ENCODE peak calls at places on chromosomes 12 and 14, in six cellular contexts. W, P, I, U, Y and Q are unnamed samples.

GRCh38 chr14:68610251-68610793 is 182.5 kb downstream of the ZFP36L1 start:
- DNase-seq in U (peak; percentile 25), I (no peak), W (no peak), Y (no peak), P (no peak), Q (no peak)

GRCh38 chr12:62640910-62641448 is 174.4 kb downstream of the MON2 start:
- DNase-seq in W (no peak), U (no peak), P (peak; percentile 5), I (no peak), Y (peak; percentile 47), Q (no peak)

GRCh38 chr14:28875937-28876910 is 109.6 kb downstream of the FOXG1 start:
- DNase-seq in Y (no peak), U (no peak), I (no peak), P (peak; percentile 1), W (no peak), Q (no peak)

GRCh38 chr12:46300906-46301305 is 32.1 kb upstream of the SLC38A1 start:
- DNase-seq in I (no peak), Y (no peak), U (no peak), P (peak; percentile 93), W (no peak), Q (no peak)

GRCh38 chr14:80055912-80056801 is 155.1 kb downstream of the DIO2 start:
- DNase-seq in P (peak; percentile 55), I (peak; percentile 41), W (peak; percentile 33), U (no peak), Y (peak; percentile 46), Q (peak; percentile 53)

GRCh38 chr12:109735825-109736551 is 22.4 kb downstream of the FAM222A start:
- DNase-seq in W (no peak), P (no peak), I (peak; percentile 53), U (peak; percentile 36), Y (no peak), Q (no peak)

GRCh38 chr12:131094831-131095805 is 141.4 kb downstream of the ADGRD1 start:
- DNase-seq in W (no peak), Y (no peak), U (peak; percentile 61), I (no peak), P (no peak), Q (peak; percentile 13)

GRCh38 chr12:3529281-3529680 is 38.3 kb downstream of the PRMT8 start:
- DNase-seq in I (no peak), Y (no peak), W (no peak), P (no peak), U (no peak), Q (no peak)

GRCh38 chr12:98185606-98186005 is 329.8 kb upstream of the TMPO start:
- DNase-seq in W (no peak), Y (peak; percentile 83), P (no peak), U (no peak), I (no peak), Q (no peak)

GRCh38 chr14:94355191-94355794 is 32.2 kb upstream of the SERPINA6 start:
- DNase-seq in P (peak; percentile 10), Y (peak; percentile 36), I (no peak), W (peak; percentile 39), U (no peak), Q (peak; percentile 53)

GRCh38 chr12:30792648-30793499 is 38.1 kb upstream of the CAPRIN2 start:
- DNase-seq in P (no peak), U (no peak), I (no peak), Y (peak; percentile 75), W (no peak), Q (no peak)

GRCh38 chr14:22791302-22791701 is 23.9 kb downstream of the SLC7A7 start:
- DNase-seq in I (no peak), U (no peak), Y (peak; percentile 80), P (no peak), W (no peak), Q (no peak)

GRCh38 chr12:64609543-64610091 is 678 bp upstream of the RASSF3 start:
- DNase-seq in Y (peak; percentile 8), I (no peak), P (peak; percentile 41), W (no peak), U (no peak), Q (no peak)

GRCh38 chr12:111766608-111767361 is at the start of gene ALDH2:
- DNase-seq in I (peak; percentile 79), U (peak; percentile 84), P (peak; percentile 70), W (peak; percentile 54), Y (peak; percentile 25), Q (peak; percentile 88)

GRCh38 chr12:131130311-131130911 is 176.7 kb downstream of the ADGRD1 start:
- DNase-seq in W (no peak), I (no peak), P (no peak), Y (no peak), U (no peak), Q (no peak)

GRCh38 chr14:32078794-32079663 is 1.9 kb downstream of the ARHGAP5 start:
- DNase-seq in U (no peak), I (no peak), P (no peak), W (no peak), Y (peak; percentile 60), Q (no peak)

GRCh38 chr14:100538566-100539318 is 48.5 kb downstream of the BEGAIN start:
- DNase-seq in U (peak; percentile 65), I (peak; percentile 16), Y (no peak), W (no peak), P (no peak), Q (no peak)

GRCh38 chr12:2294651-2295475 is 242.1 kb downstream of the CACNA1C start:
- DNase-seq in Y (peak; percentile 58), W (no peak), I (no peak), U (peak; percentile 86), P (no peak), Q (peak; percentile 26)

GRCh38 chr12:13343380-13343779 is 146.9 kb downstream of the EMP1 start:
- DNase-seq in U (no peak), Y (peak; percentile 14), W (no peak), P (no peak), I (no peak), Q (no peak)

GRCh38 chr12:87871061-87871460 is 158.1 kb downstream of the C12orf50 start:
- DNase-seq in U (no peak), Y (peak; percentile 35), W (no peak), P (no peak), I (no peak), Q (no peak)

GRCh38 chr14:26598081-26598671 is 343 bp upstream of the NOVA1 start:
- DNase-seq in I (peak; percentile 87), Y (peak; percentile 81), P (peak; percentile 89), W (peak; percentile 91), U (peak; percentile 90), Q (peak; percentile 95)

GRCh38 chr12:109773384-109774011 is 59.7 kb downstream of the TRPV4 start:
- DNase-seq in U (no peak), P (no peak), I (peak; percentile 54), W (no peak), Y (no peak), Q (peak; percentile 58)

GRCh38 chr14:55117816-55118441 is 11.1 kb upstream of the LGALS3 start:
- DNase-seq in U (peak; percentile 73), W (no peak), Y (peak; percentile 49), I (no peak), P (no peak), Q (no peak)

GRCh38 chr14:36955376-36955775 is 217.0 kb downstream of the SLC25A21 start:
- DNase-seq in Y (no peak), I (no peak), U (no peak), W (no peak), P (no peak), Q (no peak)

GRCh38 chr12:117127933-117128823 is 29.0 kb upstream of the TESC start:
- DNase-seq in I (no peak), W (no peak), Y (no peak), U (no peak), P (no peak), Q (no peak)

GRCh38 chr12:102423447-102423846 is 56.9 kb downstream of the IGF1 start:
- DNase-seq in U (no peak), I (no peak), Y (peak; percentile 40), W (no peak), P (peak; percentile 83), Q (no peak)

GRCh38 chr14:37673439-37673838 is 78.0 kb downstream of the TTC6 start:
- DNase-seq in W (no peak), P (no peak), I (no peak), Y (no peak), U (no peak), Q (no peak)

GRCh38 chr14:23148596-23149249 is 29.7 kb upstream of the CEBPE start:
- DNase-seq in P (no peak), U (no peak), W (no peak), I (no peak), Y (peak; percentile 27), Q (no peak)

DNA sequence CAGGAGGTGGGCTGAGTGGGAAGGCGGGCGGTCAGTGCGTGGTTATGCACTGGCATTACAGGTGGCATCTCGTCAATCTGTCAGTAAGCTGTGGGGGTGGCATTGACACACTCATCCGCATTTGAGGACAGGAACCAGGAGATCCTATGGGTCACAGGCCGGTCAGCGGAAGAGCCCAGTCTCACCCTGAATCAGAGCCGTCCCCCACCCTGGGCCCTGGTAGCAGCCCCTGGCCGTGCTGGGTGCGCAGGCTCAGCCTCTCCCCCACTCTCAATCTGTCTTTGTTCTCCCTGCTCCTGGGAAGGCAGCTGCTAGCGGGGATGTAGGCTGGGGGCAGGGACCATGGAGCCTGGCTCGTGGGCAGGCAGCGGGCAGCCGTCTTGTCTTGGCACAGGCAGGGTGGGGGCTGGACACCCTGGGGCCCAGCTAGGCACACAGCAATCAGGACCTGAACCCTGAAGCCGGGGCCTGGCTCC is 5.1 kb downstream of the INF2 start:
- DNase-seq in Y (no peak), I (no peak), W (no peak), P (no peak), U (no peak), Q (peak; percentile 86)
- H3K4me3 ChIP-seq in Y (no peak overlapping the region), I (no peak overlapping the region), W (no peak overlapping the region), P (no peak overlapping the region), U (no peak overlapping the region), Q (no peak overlapping the region)

GRCh38 chr14:95489163-95489887 is 27.1 kb downstream of the SYNE3 start:
- DNase-seq in P (no peak), I (no peak), U (no peak), W (no peak), Y (no peak), Q (peak; percentile 56)
- H3K27ac ChIP-seq in P (no peak overlapping the region), I (peak overlapping the region; percentile 65), U (peak overlapping the region; percentile 61), W (no peak overlapping the region), Y (no peak overlapping the region), Q (peak overlapping the region; percentile 55)

GRCh38 chr12:28909291-28909690 is 239.8 kb upstream of the FAR2 start:
- DNase-seq in Y (peak; percentile 47), U (no peak), P (no peak), I (no peak), W (no peak), Q (no peak)

GRCh38 chr12:28905220-28905940 is 243.7 kb upstream of the FAR2 start:
- DNase-seq in U (no peak), Y (no peak), P (no peak), W (no peak), I (no peak), Q (no peak)

GRCh38 chr12:28908646-28909045 is 240.4 kb upstream of the FAR2 start:
- DNase-seq in U (no peak), I (no peak), W (no peak), P (no peak), Y (no peak), Q (no peak)
- H3K4me3 ChIP-seq in U (no peak overlapping the region), I (no peak overlapping the region), W (no peak overlapping the region), P (no peak overlapping the region), Y (no peak overlapping the region), Q (no peak overlapping the region)

DNA sequence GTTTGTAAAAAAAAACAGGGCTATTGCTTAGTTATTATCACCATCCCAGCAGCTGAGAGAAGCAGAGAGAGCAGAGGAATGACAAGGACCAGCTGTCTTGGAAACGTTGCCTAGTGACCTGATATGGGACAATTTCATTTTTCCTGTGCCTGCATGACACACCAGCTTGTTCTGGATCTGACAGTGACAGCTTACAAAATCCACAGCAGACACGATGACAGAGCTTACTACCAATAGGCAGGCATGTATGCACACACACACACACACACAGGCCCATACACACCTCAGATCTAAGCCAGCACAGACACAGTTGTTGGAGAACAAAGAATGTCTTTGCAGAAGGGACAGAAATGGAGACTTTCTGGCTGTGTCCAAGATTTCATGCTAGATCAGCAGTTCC is 25.4 kb downstream of the HSPB8 start:
- DNase-seq in P (no peak), I (no peak), U (no peak), W (no peak), Y (no peak), Q (no peak)
- H3K27ac ChIP-seq in P (no peak overlapping the region), I (peak overlapping the region; percentile 55), U (no peak overlapping the region), W (no peak overlapping the region), Y (no peak overlapping the region), Q (no peak overlapping the region)